ENCODE peak calls at places on chromosome 18, in ten cellular contexts. One of them, this sample, is unnamed.

GRCh38 chr18:77635441-77635840 is 385.8 kb downstream of the GALR1 start:
- DNase-seq in astrocyte: no peak
- DNase-seq in small intestine: no peak
- DNase-seq in naive thymus-derived CD4-positive, alpha-beta T cell: no peak
- DNase-seq in brain microvascular endothelial cell: no peak
- DNase-seq in kidney: no peak
- DNase-seq in prostate gland: no peak
- DNase-seq in effector memory CD4-positive, alpha-beta T cell: no peak
- DNase-seq in heart right ventricle: no peak
- DNase-seq in CD4-positive, alpha-beta T cell: no peak
- DNase-seq in this sample: no peak

GRCh38 chr18:30086351-30086750 is 956.2 kb downstream of the DSC3 start:
- DNase-seq in astrocyte: no peak
- DNase-seq in small intestine: no peak
- DNase-seq in naive thymus-derived CD4-positive, alpha-beta T cell: no peak
- DNase-seq in brain microvascular endothelial cell: no peak
- DNase-seq in kidney: no peak
- DNase-seq in prostate gland: no peak
- DNase-seq in effector memory CD4-positive, alpha-beta T cell: no peak
- DNase-seq in heart right ventricle: no peak
- DNase-seq in CD4-positive, alpha-beta T cell: no peak
- DNase-seq in this sample: no peak

GRCh38 chr18:76445741-76446232 is 49.3 kb downstream of the ZNF516 start:
- DNase-seq in astrocyte: no peak
- DNase-seq in small intestine: peak
- DNase-seq in naive thymus-derived CD4-positive, alpha-beta T cell: no peak
- DNase-seq in brain microvascular endothelial cell: no peak
- DNase-seq in kidney: no peak
- DNase-seq in prostate gland: no peak
- DNase-seq in effector memory CD4-positive, alpha-beta T cell: no peak
- DNase-seq in heart right ventricle: no peak
- DNase-seq in CD4-positive, alpha-beta T cell: no peak
- DNase-seq in this sample: no peak

GRCh38 chr18:48018806-48019295 is 88.4 kb upstream of the SMAD2 start:
- DNase-seq in astrocyte: no peak
- DNase-seq in small intestine: no peak
- DNase-seq in naive thymus-derived CD4-positive, alpha-beta T cell: no peak
- DNase-seq in brain microvascular endothelial cell: no peak
- DNase-seq in kidney: no peak
- DNase-seq in prostate gland: no peak
- DNase-seq in effector memory CD4-positive, alpha-beta T cell: no peak
- DNase-seq in heart right ventricle: no peak
- DNase-seq in CD4-positive, alpha-beta T cell: no peak
- DNase-seq in this sample: no peak

GRCh38 chr18:8778824-8779223 is 73.5 kb downstream of the MTCL1 start:
- DNase-seq in astrocyte: no peak
- DNase-seq in small intestine: no peak
- DNase-seq in naive thymus-derived CD4-positive, alpha-beta T cell: no peak
- DNase-seq in brain microvascular endothelial cell: no peak
- DNase-seq in kidney: no peak
- DNase-seq in prostate gland: no peak
- DNase-seq in effector memory CD4-positive, alpha-beta T cell: no peak
- DNase-seq in heart right ventricle: no peak
- DNase-seq in CD4-positive, alpha-beta T cell: no peak
- DNase-seq in this sample: no peak

GRCh38 chr18:52070295-52070756 is 269.7 kb upstream of the DCC start:
- DNase-seq in astrocyte: no peak
- DNase-seq in small intestine: peak
- DNase-seq in naive thymus-derived CD4-positive, alpha-beta T cell: no peak
- DNase-seq in brain microvascular endothelial cell: no peak
- DNase-seq in kidney: no peak
- DNase-seq in prostate gland: no peak
- DNase-seq in effector memory CD4-positive, alpha-beta T cell: no peak
- DNase-seq in heart right ventricle: no peak
- DNase-seq in CD4-positive, alpha-beta T cell: no peak
- DNase-seq in this sample: no peak

GRCh38 chr18:74294526-74294925 is 2.8 kb upstream of the CYB5A start:
- DNase-seq in astrocyte: peak
- DNase-seq in small intestine: no peak
- DNase-seq in naive thymus-derived CD4-positive, alpha-beta T cell: no peak
- DNase-seq in brain microvascular endothelial cell: no peak
- DNase-seq in kidney: no peak
- DNase-seq in prostate gland: no peak
- DNase-seq in effector memory CD4-positive, alpha-beta T cell: no peak
- DNase-seq in heart right ventricle: no peak
- DNase-seq in CD4-positive, alpha-beta T cell: no peak
- DNase-seq in this sample: no peak

GRCh38 chr18:634551-635045 is 22.9 kb upstream of the TYMS start:
- DNase-seq in astrocyte: no peak
- DNase-seq in small intestine: no peak
- DNase-seq in naive thymus-derived CD4-positive, alpha-beta T cell: no peak
- DNase-seq in brain microvascular endothelial cell: no peak
- DNase-seq in kidney: no peak
- DNase-seq in prostate gland: no peak
- DNase-seq in effector memory CD4-positive, alpha-beta T cell: no peak
- DNase-seq in heart right ventricle: no peak
- DNase-seq in CD4-positive, alpha-beta T cell: no peak
- DNase-seq in this sample: no peak

GRCh38 chr18:21109936-21110666 is 1.5 kb downstream of the ROCK1 start:
- DNase-seq in astrocyte: no peak
- DNase-seq in small intestine: no peak
- DNase-seq in naive thymus-derived CD4-positive, alpha-beta T cell: no peak
- DNase-seq in brain microvascular endothelial cell: no peak
- DNase-seq in kidney: no peak
- DNase-seq in prostate gland: no peak
- DNase-seq in effector memory CD4-positive, alpha-beta T cell: no peak
- DNase-seq in heart right ventricle: no peak
- DNase-seq in CD4-positive, alpha-beta T cell: no peak
- DNase-seq in this sample: no peak

GRCh38 chr18:41973989-41974388 is 19.0 kb downstream of the PIK3C3 start:
- DNase-seq in astrocyte: no peak
- DNase-seq in small intestine: no peak
- DNase-seq in naive thymus-derived CD4-positive, alpha-beta T cell: no peak
- DNase-seq in brain microvascular endothelial cell: no peak
- DNase-seq in kidney: no peak
- DNase-seq in prostate gland: no peak
- DNase-seq in effector memory CD4-positive, alpha-beta T cell: no peak
- DNase-seq in heart right ventricle: no peak
- DNase-seq in CD4-positive, alpha-beta T cell: no peak
- DNase-seq in this sample: no peak

GRCh38 chr18:9906407-9906955 is 7.3 kb upstream of the VAPA start:
- DNase-seq in astrocyte: no peak
- DNase-seq in small intestine: no peak
- DNase-seq in naive thymus-derived CD4-positive, alpha-beta T cell: no peak
- DNase-seq in brain microvascular endothelial cell: no peak
- DNase-seq in kidney: no peak
- DNase-seq in prostate gland: no peak
- DNase-seq in effector memory CD4-positive, alpha-beta T cell: no peak
- DNase-seq in heart right ventricle: no peak
- DNase-seq in CD4-positive, alpha-beta T cell: no peak
- DNase-seq in this sample: no peak

GRCh38 chr18:10514082-10514481 is 11.7 kb upstream of the NAPG start:
- DNase-seq in astrocyte: no peak
- DNase-seq in small intestine: no peak
- DNase-seq in naive thymus-derived CD4-positive, alpha-beta T cell: no peak
- DNase-seq in brain microvascular endothelial cell: no peak
- DNase-seq in kidney: no peak
- DNase-seq in prostate gland: peak
- DNase-seq in effector memory CD4-positive, alpha-beta T cell: no peak
- DNase-seq in heart right ventricle: no peak
- DNase-seq in CD4-positive, alpha-beta T cell: no peak
- DNase-seq in this sample: no peak

GRCh38 chr18:27808678-27809077 is 368.3 kb downstream of the CDH2 start:
- DNase-seq in astrocyte: peak
- DNase-seq in small intestine: no peak
- DNase-seq in naive thymus-derived CD4-positive, alpha-beta T cell: no peak
- DNase-seq in brain microvascular endothelial cell: peak
- DNase-seq in kidney: no peak
- DNase-seq in prostate gland: no peak
- DNase-seq in effector memory CD4-positive, alpha-beta T cell: no peak
- DNase-seq in heart right ventricle: no peak
- DNase-seq in CD4-positive, alpha-beta T cell: no peak
- DNase-seq in this sample: no peak

GRCh38 chr18:38948436-38948835 is 1382.8 kb upstream of the CELF4 start:
- DNase-seq in astrocyte: no peak
- DNase-seq in small intestine: no peak
- DNase-seq in naive thymus-derived CD4-positive, alpha-beta T cell: no peak
- DNase-seq in brain microvascular endothelial cell: no peak
- DNase-seq in kidney: no peak
- DNase-seq in prostate gland: no peak
- DNase-seq in effector memory CD4-positive, alpha-beta T cell: no peak
- DNase-seq in heart right ventricle: no peak
- DNase-seq in CD4-positive, alpha-beta T cell: no peak
- DNase-seq in this sample: no peak
- H3K27ac ChIP-seq in astrocyte: no peak
- H3K27ac ChIP-seq in small intestine: no peak
- H3K27ac ChIP-seq in naive thymus-derived CD4-positive, alpha-beta T cell: no peak
- H3K27ac ChIP-seq in brain microvascular endothelial cell: no peak
- H3K27ac ChIP-seq in kidney: no peak
- H3K27ac ChIP-seq in prostate gland: no peak
- H3K27ac ChIP-seq in effector memory CD4-positive, alpha-beta T cell: no peak
- H3K27ac ChIP-seq in heart right ventricle: no peak
- H3K27ac ChIP-seq in CD4-positive, alpha-beta T cell: no peak
- H3K27ac ChIP-seq in this sample: no peak

GRCh38 chr18:59454909-59455727 is 96.1 kb upstream of the LMAN1 start:
- DNase-seq in astrocyte: no peak
- DNase-seq in small intestine: no peak
- DNase-seq in naive thymus-derived CD4-positive, alpha-beta T cell: no peak
- DNase-seq in brain microvascular endothelial cell: no peak
- DNase-seq in kidney: no peak
- DNase-seq in prostate gland: no peak
- DNase-seq in effector memory CD4-positive, alpha-beta T cell: no peak
- DNase-seq in heart right ventricle: peak
- DNase-seq in CD4-positive, alpha-beta T cell: no peak
- DNase-seq in this sample: no peak

GRCh38 chr18:59458575-59458974 is 99.5 kb upstream of the LMAN1 start:
- DNase-seq in astrocyte: no peak
- DNase-seq in small intestine: no peak
- DNase-seq in naive thymus-derived CD4-positive, alpha-beta T cell: no peak
- DNase-seq in brain microvascular endothelial cell: no peak
- DNase-seq in kidney: no peak
- DNase-seq in prostate gland: no peak
- DNase-seq in effector memory CD4-positive, alpha-beta T cell: no peak
- DNase-seq in heart right ventricle: no peak
- DNase-seq in CD4-positive, alpha-beta T cell: no peak
- DNase-seq in this sample: no peak

GRCh38 chr18:59453468-59453961 is 94.5 kb upstream of the LMAN1 start:
- DNase-seq in astrocyte: no peak
- DNase-seq in small intestine: no peak
- DNase-seq in naive thymus-derived CD4-positive, alpha-beta T cell: no peak
- DNase-seq in brain microvascular endothelial cell: no peak
- DNase-seq in kidney: no peak
- DNase-seq in prostate gland: no peak
- DNase-seq in effector memory CD4-positive, alpha-beta T cell: no peak
- DNase-seq in heart right ventricle: no peak
- DNase-seq in CD4-positive, alpha-beta T cell: no peak
- DNase-seq in this sample: no peak

GRCh38 chr18:59456657-59457056 is 97.6 kb upstream of the LMAN1 start:
- DNase-seq in astrocyte: no peak
- DNase-seq in small intestine: no peak
- DNase-seq in naive thymus-derived CD4-positive, alpha-beta T cell: no peak
- DNase-seq in brain microvascular endothelial cell: no peak
- DNase-seq in kidney: no peak
- DNase-seq in prostate gland: no peak
- DNase-seq in effector memory CD4-positive, alpha-beta T cell: no peak
- DNase-seq in heart right ventricle: no peak
- DNase-seq in CD4-positive, alpha-beta T cell: no peak
- DNase-seq in this sample: no peak

DNA sequence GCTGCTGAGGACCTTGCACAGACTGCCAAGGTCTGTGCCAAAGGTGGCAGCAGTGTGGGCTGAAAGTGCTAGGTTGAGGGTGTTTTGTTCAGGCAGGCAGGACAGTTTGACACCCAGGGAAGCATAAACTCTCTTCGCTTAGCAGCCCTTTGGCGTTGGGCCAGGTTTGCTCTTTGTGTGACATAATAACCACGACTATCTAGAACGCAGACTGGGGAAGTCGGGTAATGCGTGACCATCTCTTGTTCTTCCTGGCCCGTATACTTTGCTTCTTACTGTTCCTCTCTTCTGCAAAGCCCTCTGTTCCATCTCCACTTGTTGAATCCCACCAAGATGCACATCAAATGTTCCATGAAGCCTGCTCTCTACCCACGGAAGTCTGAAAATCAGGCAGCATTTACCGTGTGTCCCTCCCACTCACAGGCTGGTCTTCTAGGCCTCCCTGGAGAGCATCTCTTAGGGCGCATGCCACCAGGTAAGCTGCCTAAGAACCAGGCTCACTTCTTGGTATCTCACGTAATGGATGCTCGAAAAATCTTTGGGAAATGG is 96.7 kb upstream of the LMAN1 start:
- DNase-seq in astrocyte: no peak
- DNase-seq in small intestine: no peak
- DNase-seq in naive thymus-derived CD4-positive, alpha-beta T cell: no peak
- DNase-seq in brain microvascular endothelial cell: no peak
- DNase-seq in kidney: no peak
- DNase-seq in prostate gland: no peak
- DNase-seq in effector memory CD4-positive, alpha-beta T cell: no peak
- DNase-seq in heart right ventricle: peak
- DNase-seq in CD4-positive, alpha-beta T cell: no peak
- DNase-seq in this sample: peak
- H3K27ac ChIP-seq in astrocyte: no peak
- H3K27ac ChIP-seq in small intestine: no peak
- H3K27ac ChIP-seq in naive thymus-derived CD4-positive, alpha-beta T cell: no peak
- H3K27ac ChIP-seq in brain microvascular endothelial cell: no peak
- H3K27ac ChIP-seq in kidney: no peak
- H3K27ac ChIP-seq in prostate gland: no peak
- H3K27ac ChIP-seq in effector memory CD4-positive, alpha-beta T cell: no peak
- H3K27ac ChIP-seq in heart right ventricle: no peak
- H3K27ac ChIP-seq in CD4-positive, alpha-beta T cell: no peak
- H3K27ac ChIP-seq in this sample: no peak

DNA sequence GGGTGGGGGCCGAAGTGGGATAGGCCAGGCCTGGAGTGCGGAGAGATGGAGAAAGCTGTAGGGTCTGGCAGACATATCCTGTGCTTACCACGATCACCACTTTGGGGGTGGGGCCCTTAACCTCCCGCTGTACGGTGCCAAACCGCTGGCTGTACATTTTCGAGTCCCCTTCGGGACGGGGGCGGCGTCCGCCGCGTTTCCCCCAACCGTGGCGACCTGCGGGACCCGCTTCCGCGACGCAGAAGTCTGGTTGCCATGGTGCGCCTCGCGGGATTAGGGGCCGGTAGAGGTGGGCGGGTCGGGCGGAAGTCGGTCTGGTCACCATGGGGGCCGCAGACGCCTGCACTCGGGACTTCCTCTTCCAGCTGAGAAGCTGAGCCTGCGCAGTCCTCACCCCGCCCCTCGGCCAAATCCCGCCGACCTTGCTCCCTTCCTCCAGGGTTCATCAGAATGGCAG is at the start of gene CFAP53:
- DNase-seq in astrocyte: peak
- DNase-seq in small intestine: peak
- DNase-seq in naive thymus-derived CD4-positive, alpha-beta T cell: peak
- DNase-seq in brain microvascular endothelial cell: peak
- DNase-seq in kidney: peak
- DNase-seq in prostate gland: peak
- DNase-seq in effector memory CD4-positive, alpha-beta T cell: peak
- DNase-seq in heart right ventricle: peak
- DNase-seq in CD4-positive, alpha-beta T cell: peak
- DNase-seq in this sample: peak
- H3K27ac ChIP-seq in astrocyte: peak
- H3K27ac ChIP-seq in small intestine: no peak
- H3K27ac ChIP-seq in naive thymus-derived CD4-positive, alpha-beta T cell: peak
- H3K27ac ChIP-seq in brain microvascular endothelial cell: no peak
- H3K27ac ChIP-seq in kidney: no peak
- H3K27ac ChIP-seq in prostate gland: no peak
- H3K27ac ChIP-seq in effector memory CD4-positive, alpha-beta T cell: peak
- H3K27ac ChIP-seq in heart right ventricle: peak
- H3K27ac ChIP-seq in CD4-positive, alpha-beta T cell: peak
- H3K27ac ChIP-seq in this sample: no peak

GRCh38 chr18:6927136-6927535 is 190.5 kb downstream of the LAMA1 start:
- DNase-seq in astrocyte: no peak
- DNase-seq in small intestine: no peak
- DNase-seq in naive thymus-derived CD4-positive, alpha-beta T cell: no peak
- DNase-seq in brain microvascular endothelial cell: no peak
- DNase-seq in kidney: no peak
- DNase-seq in prostate gland: no peak
- DNase-seq in effector memory CD4-positive, alpha-beta T cell: no peak
- DNase-seq in heart right ventricle: no peak
- DNase-seq in CD4-positive, alpha-beta T cell: no peak
- DNase-seq in this sample: no peak
- H3K27ac ChIP-seq in astrocyte: no peak
- H3K27ac ChIP-seq in small intestine: no peak
- H3K27ac ChIP-seq in naive thymus-derived CD4-positive, alpha-beta T cell: no peak
- H3K27ac ChIP-seq in brain microvascular endothelial cell: no peak
- H3K27ac ChIP-seq in kidney: no peak
- H3K27ac ChIP-seq in prostate gland: no peak
- H3K27ac ChIP-seq in effector memory CD4-positive, alpha-beta T cell: no peak
- H3K27ac ChIP-seq in heart right ventricle: no peak
- H3K27ac ChIP-seq in CD4-positive, alpha-beta T cell: no peak
- H3K27ac ChIP-seq in this sample: no peak

This sample was measured in substantia nigra.